ENCODE peak calls at places on chromosomes 6 and 20, in nine cellular contexts. One of them, this sample, is unnamed.

GRCh38 chr20:38208088-38208487 is 43.0 kb upstream of the TGM2 start:
- DNase-seq in trophoblast cell: no peak
- DNase-seq in T-helper 1 cell: no peak
- DNase-seq in T-helper 2 cell: no peak
- DNase-seq in stimulated activated effector memory CD8-positive, alpha-beta T cell treated with anti-CD3 and anti-CD28 coated beads, Interleukin-12 subunit alpha, Interleukin-12 subunit beta, amount 100 ng/mL, for 72 hours: no peak
- DNase-seq in activated CD8-positive, alpha-beta T cell treated with anti-CD3 and anti-CD28 coated beads for 36 hours: no peak
- DNase-seq in tibial artery: peak; percentile 51
- DNase-seq in LoVo: no peak
- DNase-seq in fibroblast of the conjunctiva: no peak
- DNase-seq in this sample: no peak

GRCh38 chr20:45470939-45471338 is 1.4 kb downstream of the WFDC2 start:
- DNase-seq in trophoblast cell: no peak
- DNase-seq in T-helper 1 cell: no peak
- DNase-seq in T-helper 2 cell: no peak
- DNase-seq in stimulated activated effector memory CD8-positive, alpha-beta T cell treated with anti-CD3 and anti-CD28 coated beads, Interleukin-12 subunit alpha, Interleukin-12 subunit beta, amount 100 ng/mL, for 72 hours: no peak
- DNase-seq in activated CD8-positive, alpha-beta T cell treated with anti-CD3 and anti-CD28 coated beads for 36 hours: peak; percentile 20
- DNase-seq in tibial artery: no peak
- DNase-seq in LoVo: no peak
- DNase-seq in fibroblast of the conjunctiva: no peak
- DNase-seq in this sample: no peak

GRCh38 chr6:137749595-137750215 is 117.4 kb upstream of the TNFAIP3 start:
- DNase-seq in trophoblast cell: peak; percentile 84
- DNase-seq in T-helper 1 cell: no peak
- DNase-seq in T-helper 2 cell: no peak
- DNase-seq in stimulated activated effector memory CD8-positive, alpha-beta T cell treated with anti-CD3 and anti-CD28 coated beads, Interleukin-12 subunit alpha, Interleukin-12 subunit beta, amount 100 ng/mL, for 72 hours: no peak
- DNase-seq in activated CD8-positive, alpha-beta T cell treated with anti-CD3 and anti-CD28 coated beads for 36 hours: no peak
- DNase-seq in tibial artery: no peak
- DNase-seq in LoVo: no peak
- DNase-seq in fibroblast of the conjunctiva: no peak
- DNase-seq in this sample: no peak

GRCh38 chr6:36139431-36139830 is 9.1 kb downstream of the MAPK13 start:
- DNase-seq in trophoblast cell: peak; percentile 51
- DNase-seq in T-helper 1 cell: no peak
- DNase-seq in T-helper 2 cell: no peak
- DNase-seq in stimulated activated effector memory CD8-positive, alpha-beta T cell treated with anti-CD3 and anti-CD28 coated beads, Interleukin-12 subunit alpha, Interleukin-12 subunit beta, amount 100 ng/mL, for 72 hours: no peak
- DNase-seq in activated CD8-positive, alpha-beta T cell treated with anti-CD3 and anti-CD28 coated beads for 36 hours: peak; percentile 42
- DNase-seq in tibial artery: no peak
- DNase-seq in LoVo: no peak
- DNase-seq in fibroblast of the conjunctiva: no peak
- DNase-seq in this sample: no peak

GRCh38 chr6:10719386-10720228 is 3.3 kb upstream of the TMEM14C start:
- DNase-seq in trophoblast cell: peak; percentile 26
- DNase-seq in T-helper 1 cell: peak; percentile 16
- DNase-seq in T-helper 2 cell: peak; percentile 43
- DNase-seq in stimulated activated effector memory CD8-positive, alpha-beta T cell treated with anti-CD3 and anti-CD28 coated beads, Interleukin-12 subunit alpha, Interleukin-12 subunit beta, amount 100 ng/mL, for 72 hours: peak; percentile 65
- DNase-seq in activated CD8-positive, alpha-beta T cell treated with anti-CD3 and anti-CD28 coated beads for 36 hours: peak; percentile 75
- DNase-seq in tibial artery: no peak
- DNase-seq in LoVo: peak; percentile 69
- DNase-seq in fibroblast of the conjunctiva: no peak
- DNase-seq in this sample: peak; percentile 9

GRCh38 chr6:156988276-156989158 is 211.3 kb downstream of the ARID1B start:
- DNase-seq in trophoblast cell: peak; percentile 49
- DNase-seq in T-helper 1 cell: no peak
- DNase-seq in T-helper 2 cell: no peak
- DNase-seq in stimulated activated effector memory CD8-positive, alpha-beta T cell treated with anti-CD3 and anti-CD28 coated beads, Interleukin-12 subunit alpha, Interleukin-12 subunit beta, amount 100 ng/mL, for 72 hours: no peak
- DNase-seq in activated CD8-positive, alpha-beta T cell treated with anti-CD3 and anti-CD28 coated beads for 36 hours: peak; percentile 28
- DNase-seq in tibial artery: no peak
- DNase-seq in LoVo: no peak
- DNase-seq in fibroblast of the conjunctiva: no peak
- DNase-seq in this sample: no peak

GRCh38 chr20:38315290-38315966 is 11.5 kb downstream of the BPI start:
- DNase-seq in trophoblast cell: no peak
- DNase-seq in T-helper 1 cell: no peak
- DNase-seq in T-helper 2 cell: no peak
- DNase-seq in stimulated activated effector memory CD8-positive, alpha-beta T cell treated with anti-CD3 and anti-CD28 coated beads, Interleukin-12 subunit alpha, Interleukin-12 subunit beta, amount 100 ng/mL, for 72 hours: no peak
- DNase-seq in activated CD8-positive, alpha-beta T cell treated with anti-CD3 and anti-CD28 coated beads for 36 hours: no peak
- DNase-seq in tibial artery: no peak
- DNase-seq in LoVo: no peak
- DNase-seq in fibroblast of the conjunctiva: no peak
- DNase-seq in this sample: no peak

GRCh38 chr6:122624853-122625252 is 14.6 kb downstream of the PKIB start:
- DNase-seq in trophoblast cell: no peak
- DNase-seq in T-helper 1 cell: no peak
- DNase-seq in T-helper 2 cell: no peak
- DNase-seq in stimulated activated effector memory CD8-positive, alpha-beta T cell treated with anti-CD3 and anti-CD28 coated beads, Interleukin-12 subunit alpha, Interleukin-12 subunit beta, amount 100 ng/mL, for 72 hours: no peak
- DNase-seq in activated CD8-positive, alpha-beta T cell treated with anti-CD3 and anti-CD28 coated beads for 36 hours: no peak
- DNase-seq in tibial artery: no peak
- DNase-seq in LoVo: no peak
- DNase-seq in fibroblast of the conjunctiva: no peak
- DNase-seq in this sample: no peak

GRCh38 chr6:142907544-142907943 is 37.4 kb downstream of the HIVEP2 start:
- DNase-seq in trophoblast cell: no peak
- DNase-seq in T-helper 1 cell: peak; percentile 48
- DNase-seq in T-helper 2 cell: no peak
- DNase-seq in stimulated activated effector memory CD8-positive, alpha-beta T cell treated with anti-CD3 and anti-CD28 coated beads, Interleukin-12 subunit alpha, Interleukin-12 subunit beta, amount 100 ng/mL, for 72 hours: peak; percentile 55
- DNase-seq in activated CD8-positive, alpha-beta T cell treated with anti-CD3 and anti-CD28 coated beads for 36 hours: peak; percentile 52
- DNase-seq in tibial artery: no peak
- DNase-seq in LoVo: no peak
- DNase-seq in fibroblast of the conjunctiva: no peak
- DNase-seq in this sample: no peak

GRCh38 chr6:47144306-47144705 is 102.2 kb upstream of the ADGRF1 start:
- DNase-seq in trophoblast cell: peak; percentile 82
- DNase-seq in T-helper 1 cell: no peak
- DNase-seq in T-helper 2 cell: no peak
- DNase-seq in stimulated activated effector memory CD8-positive, alpha-beta T cell treated with anti-CD3 and anti-CD28 coated beads, Interleukin-12 subunit alpha, Interleukin-12 subunit beta, amount 100 ng/mL, for 72 hours: no peak
- DNase-seq in activated CD8-positive, alpha-beta T cell treated with anti-CD3 and anti-CD28 coated beads for 36 hours: no peak
- DNase-seq in tibial artery: no peak
- DNase-seq in LoVo: no peak
- DNase-seq in fibroblast of the conjunctiva: peak; percentile 87
- DNase-seq in this sample: no peak

GRCh38 chr6:162706236-162706635 is 21.3 kb downstream of the PRKN start:
- DNase-seq in trophoblast cell: no peak
- DNase-seq in T-helper 1 cell: no peak
- DNase-seq in T-helper 2 cell: no peak
- DNase-seq in stimulated activated effector memory CD8-positive, alpha-beta T cell treated with anti-CD3 and anti-CD28 coated beads, Interleukin-12 subunit alpha, Interleukin-12 subunit beta, amount 100 ng/mL, for 72 hours: no peak
- DNase-seq in activated CD8-positive, alpha-beta T cell treated with anti-CD3 and anti-CD28 coated beads for 36 hours: no peak
- DNase-seq in tibial artery: peak; percentile 69
- DNase-seq in LoVo: no peak
- DNase-seq in fibroblast of the conjunctiva: no peak
- DNase-seq in this sample: no peak

GRCh38 chr20:36491901-36492617 is 49.3 kb upstream of the MYL9 start:
- DNase-seq in trophoblast cell: no peak
- DNase-seq in T-helper 1 cell: peak; percentile 45
- DNase-seq in T-helper 2 cell: peak; percentile 57
- DNase-seq in stimulated activated effector memory CD8-positive, alpha-beta T cell treated with anti-CD3 and anti-CD28 coated beads, Interleukin-12 subunit alpha, Interleukin-12 subunit beta, amount 100 ng/mL, for 72 hours: peak; percentile 76
- DNase-seq in activated CD8-positive, alpha-beta T cell treated with anti-CD3 and anti-CD28 coated beads for 36 hours: peak; percentile 78
- DNase-seq in tibial artery: no peak
- DNase-seq in LoVo: no peak
- DNase-seq in fibroblast of the conjunctiva: no peak
- DNase-seq in this sample: no peak

GRCh38 chr6:5950448-5950847 is 56.3 kb downstream of the NRN1 start:
- DNase-seq in trophoblast cell: peak; percentile 47
- DNase-seq in T-helper 1 cell: no peak
- DNase-seq in T-helper 2 cell: no peak
- DNase-seq in stimulated activated effector memory CD8-positive, alpha-beta T cell treated with anti-CD3 and anti-CD28 coated beads, Interleukin-12 subunit alpha, Interleukin-12 subunit beta, amount 100 ng/mL, for 72 hours: peak; percentile 52
- DNase-seq in activated CD8-positive, alpha-beta T cell treated with anti-CD3 and anti-CD28 coated beads for 36 hours: peak; percentile 57
- DNase-seq in tibial artery: no peak
- DNase-seq in LoVo: peak; percentile 4
- DNase-seq in fibroblast of the conjunctiva: no peak
- DNase-seq in this sample: no peak